ENCODE peak calls at places on chromosomes 1 and 21, in five cellular contexts. N, M, Q, J and C are unnamed samples.

GRCh38 chr21:25039461-25040380 is 567.6 kb downstream of the MRPL39 start:
- DNase-seq in N (no peak), J (peak), M (peak), Q (no peak), C (no peak)

GRCh38 chr1:87129038-87129437 is 199.6 kb upstream of the LMO4 start:
- DNase-seq in N (no peak), Q (no peak), M (no peak), J (no peak), C (no peak)

GRCh38 chr1:53643061-53643880 is 95.7 kb downstream of the GLIS1 start:
- DNase-seq in M (no peak), J (no peak), Q (no peak), N (peak), C (no peak)

GRCh38 chr1:81799939-81800740 is 594 bp upstream of the ADGRL2 start:
- DNase-seq in M (peak), J (peak), Q (no peak), N (peak), C (peak)

GRCh38 chr1:150410582-150411101 is 46.7 kb downstream of the RPRD2 start:
- DNase-seq in N (no peak), J (peak), M (no peak), Q (no peak), C (peak)

GRCh38 chr1:156400191-156400920 is 31.3 kb downstream of the RHBG start:
- DNase-seq in Q (no peak), N (no peak), M (no peak), J (no peak), C (no peak)

GRCh38 chr1:174433451-174433850 is 14.3 kb upstream of the GPR52 start:
- DNase-seq in N (no peak), M (no peak), J (peak), Q (peak), C (peak)

GRCh38 chr1:225860860-225861441 is 21.2 kb downstream of the TMEM63A start:
- DNase-seq in J (peak), M (no peak), Q (no peak), N (no peak), C (no peak)

GRCh38 chr1:81801834-81802531 is 1.2 kb downstream of the ADGRL2 start:
- DNase-seq in M (no peak), J (peak), N (peak), Q (no peak), C (peak)

GRCh38 chr1:76269175-76269574 is 194.6 kb downstream of the ST6GALNAC3 start:
- DNase-seq in M (no peak), N (no peak), J (peak), Q (peak), C (peak)

GRCh38 chr1:173405758-173406344 is 71.3 kb upstream of the PRDX6 start:
- DNase-seq in M (no peak), J (peak), Q (peak), N (no peak), C (peak)

GRCh38 chr1:15525043-15525958 is 1.3 kb upstream of the CASP9 start:
- DNase-seq in Q (no peak), N (no peak), J (no peak), M (peak), C (no peak)

GRCh38 chr1:100773444-100773843 is 53.9 kb downstream of the VCAM1 start:
- DNase-seq in N (no peak), Q (no peak), J (no peak), M (no peak), C (no peak)

GRCh38 chr1:21384620-21385019 is 55.3 kb upstream of the NBPF3 start:
- DNase-seq in M (no peak), J (no peak), Q (no peak), N (no peak), C (no peak)

GRCh38 chr21:24045775-24046215 is 1561.5 kb downstream of the MRPL39 start:
- DNase-seq in M (no peak), Q (no peak), J (peak), N (no peak), C (no peak)

GRCh38 chr1:45337630-45338320 is 2.2 kb upstream of the TOE1 start:
- DNase-seq in Q (no peak), J (no peak), M (no peak), N (no peak), C (no peak)

DNA sequence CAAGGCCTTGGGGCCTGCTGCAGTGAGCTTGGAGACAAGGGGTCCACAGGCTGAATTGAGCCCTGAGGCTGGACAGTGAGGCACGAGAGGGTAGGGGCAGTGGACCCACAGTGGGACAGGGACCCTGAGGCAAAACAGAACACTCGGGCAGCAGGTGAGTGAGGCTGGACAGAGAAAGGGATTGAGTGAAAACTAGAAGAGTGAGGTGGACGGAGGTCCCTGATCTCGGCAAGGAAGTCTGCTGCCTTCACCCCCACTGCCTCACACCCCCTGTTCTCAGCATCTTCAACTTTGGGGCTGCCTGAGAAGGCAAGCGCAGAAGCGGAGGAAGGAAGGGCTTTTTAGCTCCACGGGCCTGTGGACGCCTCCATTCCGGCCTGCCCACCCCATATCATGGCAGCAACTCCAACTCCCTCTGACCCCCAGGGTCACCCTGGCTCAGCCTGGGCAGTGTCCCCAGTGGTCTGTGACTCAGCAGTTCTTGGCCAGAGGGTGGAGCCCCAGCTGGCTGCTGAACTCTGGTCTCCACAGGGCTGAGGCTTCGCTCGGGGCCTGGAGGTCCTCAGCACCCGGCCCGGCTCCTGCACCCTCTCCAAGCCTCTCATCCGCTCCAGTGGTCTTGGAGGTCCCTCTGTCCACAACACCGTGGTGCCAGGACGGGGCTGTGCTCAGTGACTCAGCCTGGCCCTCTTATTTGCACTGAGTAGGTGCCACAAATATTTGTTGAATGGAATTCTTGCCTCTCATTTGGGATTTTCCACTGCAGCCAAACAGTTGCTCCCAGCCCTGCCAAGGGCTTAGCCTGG is 60.0 kb upstream of the EPS8L3 start:
- DNase-seq in M (no peak), J (no peak), Q (no peak), N (no peak), C (peak)
- H3K4me2 ChIP-seq in M (no peak), J (no peak), Q (no peak), N (no peak), C (no peak)

GRCh38 chr21:39385299-39386145 is 36.6 kb upstream of the HMGN1 start:
- DNase-seq in N (no peak), J (peak), M (no peak), Q (peak), C (no peak)

GRCh38 chr21:39386899-39387298 is 38.0 kb upstream of the HMGN1 start:
- DNase-seq in J (no peak), M (no peak), N (no peak), Q (no peak), C (no peak)

GRCh38 chr21:39387461-39388037 is 38.7 kb upstream of the HMGN1 start:
- DNase-seq in M (peak), J (peak), N (peak), Q (peak), C (peak)

GRCh38 chr21:39384674-39385298 is 35.9 kb upstream of the HMGN1 start:
- DNase-seq in N (no peak), J (peak), M (no peak), Q (no peak), C (peak)

GRCh38 chr21:39386194-39386593 is 37.3 kb upstream of the HMGN1 start:
- DNase-seq in N (peak), J (no peak), M (no peak), Q (no peak), C (no peak)
- H4K8ac ChIP-seq in N (no peak), J (peak), M (no peak), Q (no peak), C (no peak)

GRCh38 chr1:184593612-184594011 is 161.0 kb downstream of the EDEM3 start:
- DNase-seq in M (no peak), N (no peak), J (peak), Q (peak), C (no peak)
- H3K4me2 ChIP-seq in M (no peak), N (no peak), J (no peak), Q (no peak), C (no peak)

GRCh38 chr1:180231506-180232420 is 1.7 kb downstream of the LHX4 start:
- DNase-seq in J (peak), N (peak), M (no peak), Q (peak), C (peak)

GRCh38 chr1:180232521-180233043 is 2.5 kb downstream of the LHX4 start:
- DNase-seq in J (no peak), N (no peak), Q (no peak), M (no peak), C (no peak)

GRCh38 chr1:180234369-180235076 is 4.5 kb downstream of the LHX4 start:
- DNase-seq in N (peak), Q (no peak), J (no peak), M (no peak), C (no peak)

GRCh38 chr1:180235077-180235501 is 5.0 kb downstream of the LHX4 start:
- DNase-seq in J (no peak), M (no peak), N (peak), Q (no peak), C (no peak)

DNA sequence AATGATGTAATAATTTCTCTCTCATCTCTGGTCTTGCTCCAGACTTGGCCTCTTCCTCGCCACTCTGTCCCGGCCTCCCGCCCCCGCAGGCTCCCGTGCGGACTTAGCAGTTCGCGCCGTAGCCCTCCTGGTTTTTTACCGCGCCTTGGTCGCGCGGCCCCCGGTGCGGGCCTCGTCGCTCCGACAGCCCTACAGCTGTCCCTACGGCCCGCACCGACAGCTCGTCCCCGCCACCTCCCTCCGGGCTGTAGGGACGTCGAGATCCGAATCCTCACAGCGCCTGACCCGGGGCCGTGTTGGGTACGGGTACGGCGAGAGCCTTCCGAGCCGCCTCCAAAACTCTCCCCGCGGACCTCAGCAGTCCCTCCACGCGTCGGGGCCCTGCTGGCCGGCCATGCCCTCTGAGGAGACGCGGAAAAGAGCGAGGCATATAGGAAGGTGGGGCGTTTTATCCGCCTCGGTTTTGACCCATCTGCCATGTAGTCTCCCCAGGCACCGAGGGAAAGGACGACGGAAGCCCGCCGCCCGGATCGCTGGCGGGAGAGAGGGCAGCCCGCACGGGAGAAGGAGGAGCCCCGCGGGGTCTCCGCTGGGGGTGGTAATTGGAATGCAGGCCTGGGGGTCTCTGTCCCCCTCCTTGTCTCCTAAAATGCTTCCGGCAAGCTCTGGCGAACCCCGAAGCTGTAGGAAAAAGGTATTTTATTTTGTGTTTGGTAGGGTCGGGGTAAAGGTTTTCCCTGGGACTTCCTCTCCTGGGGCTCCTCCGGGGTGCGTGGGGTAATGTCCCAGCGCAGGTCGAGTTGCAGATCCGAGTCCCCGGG is 3.3 kb downstream of the LHX4 start:
- DNase-seq in N (no peak), Q (no peak), M (no peak), J (no peak), C (no peak)
- H4K8ac ChIP-seq in N (no peak), Q (no peak), M (no peak), J (no peak), C (no peak)

GRCh38 chr21:42980312-42980958 is 6.1 kb downstream of the PKNOX1 start:
- DNase-seq in M (no peak), N (no peak), J (no peak), Q (no peak), C (no peak)

GRCh38 chr21:42983869-42984268 is 9.5 kb downstream of the PKNOX1 start:
- DNase-seq in J (no peak), M (no peak), N (no peak), Q (no peak), C (no peak)

GRCh38 chr21:42981862-42982261 is 7.5 kb downstream of the PKNOX1 start:
- DNase-seq in N (no peak), Q (no peak), J (no peak), M (no peak), C (no peak)

GRCh38 chr21:42980959-42981523 is 6.7 kb downstream of the PKNOX1 start:
- DNase-seq in M (no peak), Q (no peak), J (no peak), N (no peak), C (no peak)

DNA sequence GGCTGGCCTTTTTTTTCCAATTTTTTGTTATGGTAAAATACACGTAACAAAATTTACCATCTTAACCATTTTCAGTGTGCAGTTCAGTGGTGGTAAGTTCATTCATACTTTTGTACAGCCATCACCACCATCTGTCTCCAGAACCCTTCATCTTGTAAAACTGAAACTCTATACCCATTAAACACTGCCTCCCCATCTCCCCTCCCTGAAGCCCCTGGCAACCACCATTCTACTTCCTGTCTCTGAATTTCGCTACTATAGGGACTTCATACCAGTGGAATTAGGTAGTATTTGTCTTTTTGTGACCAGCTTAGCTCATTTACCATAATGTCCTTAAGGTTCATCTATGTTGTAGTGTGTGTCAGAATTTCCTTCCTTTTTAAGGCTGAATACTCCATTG is 8.7 kb downstream of the PKNOX1 start:
- DNase-seq in M (no peak), J (peak), N (no peak), Q (no peak), C (no peak)
- H3K4me2 ChIP-seq in M (no peak), J (peak), N (no peak), Q (no peak), C (no peak)

GRCh38 chr1:89365206-89365605 is 1.3 kb downstream of the GBP6 start:
- DNase-seq in M (no peak), N (no peak), J (no peak), Q (no peak), C (no peak)

GRCh38 chr1:89363638-89364536 is at the start of gene GBP6:
- DNase-seq in N (peak), M (no peak), Q (no peak), J (no peak), C (peak)

GRCh38 chr1:89369331-89369730 is 5.5 kb downstream of the GBP6 start:
- DNase-seq in Q (no peak), N (no peak), J (no peak), M (no peak), C (no peak)
- H4K8ac ChIP-seq in Q (no peak), N (no peak), J (no peak), M (no peak), C (no peak)

GRCh38 chr21:28280611-28281010 is 712.1 kb downstream of the LTN1 start:
- DNase-seq in Q (no peak), N (no peak), J (no peak), M (no peak), C (no peak)

GRCh38 chr21:28272272-28272992 is 720.2 kb downstream of the LTN1 start:
- DNase-seq in M (no peak), N (no peak), Q (no peak), J (peak), C (peak)

DNA sequence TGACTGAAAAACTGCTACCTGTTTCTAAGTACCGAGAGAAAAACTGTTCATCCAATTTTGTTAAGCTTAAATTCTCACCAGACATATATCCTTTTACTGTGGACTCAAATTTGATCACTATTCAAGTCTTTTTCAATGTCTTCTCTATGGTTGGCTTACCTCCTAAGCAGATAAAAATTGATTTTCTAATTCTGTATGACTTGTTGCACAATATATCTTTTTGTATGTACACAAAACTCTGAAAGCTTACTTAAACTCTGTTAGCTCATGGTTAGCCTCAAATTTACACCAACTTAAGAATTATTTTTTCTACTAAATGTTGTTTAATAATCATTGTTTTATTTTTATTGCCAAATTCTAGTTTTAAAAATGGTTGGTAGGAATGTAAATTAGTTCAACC is 715.4 kb downstream of the LTN1 start:
- DNase-seq in J (no peak), M (no peak), N (no peak), Q (no peak), C (no peak)
- H3K4me2 ChIP-seq in J (no peak), M (no peak), N (no peak), Q (no peak), C (no peak)

DNA sequence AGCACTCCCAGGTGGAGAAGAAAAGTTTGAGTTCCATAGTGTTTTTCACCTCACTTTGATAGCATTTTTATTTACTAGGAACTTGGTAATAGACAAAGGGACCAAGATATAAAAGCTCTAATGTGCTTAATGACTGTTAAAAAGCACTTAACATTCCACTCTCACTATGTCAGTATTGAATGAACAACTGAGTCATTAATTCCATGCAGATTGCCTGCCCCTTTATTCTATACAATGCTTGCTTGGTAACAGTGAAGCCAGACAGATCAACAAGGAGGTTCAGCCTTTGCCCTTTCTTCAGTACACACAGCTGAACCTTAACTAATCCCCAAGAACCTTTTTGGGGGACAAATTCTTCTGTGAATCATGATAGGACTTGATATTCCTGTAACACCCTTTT is 425.5 kb downstream of the NUF2 start:
- DNase-seq in N (no peak), M (peak), J (no peak), Q (no peak), C (peak)
- H4K8ac ChIP-seq in N (no peak), M (no peak), J (no peak), Q (no peak), C (no peak)

DNA sequence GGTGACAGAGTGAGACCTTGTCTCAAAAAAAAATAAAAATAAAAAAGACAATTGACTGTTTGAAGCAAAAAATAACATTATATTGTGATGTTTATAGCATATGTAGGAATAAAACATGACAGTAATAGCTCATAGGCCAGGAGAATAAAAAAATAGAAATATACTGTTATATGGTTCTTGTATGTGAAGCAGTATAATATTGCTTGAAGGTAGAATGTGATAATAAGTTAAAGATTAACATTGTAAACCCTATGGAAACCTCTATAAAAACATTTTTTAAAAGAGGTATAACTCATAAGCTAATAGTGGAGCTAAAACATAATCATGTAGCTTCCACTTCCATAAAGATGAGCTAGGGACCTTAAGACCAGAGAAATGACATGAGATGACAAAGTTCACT is 23.5 kb downstream of the GJA4 start:
- DNase-seq in J (no peak), Q (no peak), M (no peak), N (no peak), C (no peak)
- H3K4me2 ChIP-seq in J (no peak), Q (no peak), M (no peak), N (no peak), C (no peak)

GRCh38 chr1:56477164-56478111 is 101.9 kb downstream of the PLPP3 start:
- DNase-seq in J (peak), M (peak), N (peak), Q (peak), C (peak)
- H4K8ac ChIP-seq in J (peak), M (no peak), N (no peak), Q (peak), C (peak)